ENCODE peak calls at places on chromosome X, in ten cellular contexts. J, Y, V, L, D, P, S, H, I and E are unnamed samples.

GRCh38 chrX:126552313-126553022 is at the start of gene DCAF12L1:
- DNase-seq in H (no peak), L (no peak), Y (peak), J (no peak), P (no peak), I (no peak), S (peak), D (no peak), V (peak), E (no peak)

GRCh38 chrX:1754077-1754476 is 139.2 kb downstream of the ASMT start:
- DNase-seq in S (no peak), H (peak), Y (no peak), I (no peak), L (no peak), V (no peak), D (no peak), J (no peak), P (no peak), E (no peak)

GRCh38 chrX:118254611-118255010 is 91.3 kb upstream of the WDR44 start:
- DNase-seq in Y (peak), I (peak), V (peak), L (no peak), P (peak), J (no peak), D (no peak), H (peak), S (peak), E (no peak)

GRCh38 chrX:39245024-39245423 is 443.8 kb downstream of the MID1IP1 start:
- DNase-seq in H (no peak), I (no peak), V (no peak), L (no peak), P (no peak), Y (no peak), S (no peak), D (no peak), J (no peak), E (no peak)

GRCh38 chrX:48540015-48540350 is 469 bp downstream of the TBC1D25 start:
- DNase-seq in S (peak), H (peak), Y (peak), V (peak), L (no peak), I (no peak), P (peak), D (no peak), J (no peak), E (no peak)

GRCh38 chrX:69232945-69233344 is 67.7 kb upstream of the PJA1 start:
- DNase-seq in S (no peak), V (no peak), I (no peak), Y (no peak), L (no peak), H (no peak), P (peak), D (no peak), J (no peak), E (no peak)

GRCh38 chrX:12950851-12951589 is 23.9 kb upstream of the TMSB4X start:
- DNase-seq in P (no peak), L (no peak), D (no peak), H (no peak), S (no peak), I (no peak), V (peak), Y (no peak), J (no peak), E (no peak)

GRCh38 chrX:22748093-22748999 is 251.4 kb upstream of the DDX53 start:
- DNase-seq in H (peak), J (no peak), S (peak), L (no peak), V (peak), P (peak), I (no peak), D (no peak), Y (peak), E (no peak)

GRCh38 chrX:72123471-72124185 is 8.1 kb downstream of the RTL5 start:
- DNase-seq in J (peak), I (no peak), H (peak), P (no peak), D (peak), L (no peak), V (peak), Y (peak), S (peak), E (no peak)

GRCh38 chrX:133544105-133544504 is 128.8 kb upstream of the GPC4 start:
- DNase-seq in I (peak), D (no peak), V (no peak), S (no peak), L (peak), Y (no peak), J (no peak), P (peak), H (peak), E (no peak)

GRCh38 chrX:150731795-150732194 is 38.6 kb downstream of the MTMR1 start:
- DNase-seq in I (no peak), L (peak), P (peak), V (no peak), H (peak), J (no peak), Y (no peak), S (no peak), D (no peak), E (no peak)

GRCh38 chrX:32894679-32895078 is 316.7 kb downstream of the DMD start:
- DNase-seq in L (no peak), Y (no peak), V (no peak), J (no peak), I (no peak), P (peak), S (no peak), D (no peak), H (no peak), E (no peak)

GRCh38 chrX:114800719-114801118 is 216.7 kb downstream of the IL13RA2 start:
- DNase-seq in Y (no peak), S (no peak), H (peak), V (no peak), D (no peak), P (peak), L (peak), J (no peak), I (no peak), E (no peak)

GRCh38 chrX:47560179-47560830 is 700 bp upstream of the ARAF start:
- DNase-seq in D (no peak), V (no peak), H (no peak), J (no peak), L (no peak), P (no peak), I (no peak), Y (no peak), S (peak), E (no peak)

GRCh38 chrX:23953908-23954269 is 46.1 kb downstream of the CXorf58 start:
- DNase-seq in S (no peak), H (no peak), J (no peak), D (no peak), V (no peak), P (no peak), L (no peak), I (no peak), Y (no peak), E (no peak)

GRCh38 chrX:69024287-69024686 is 141.0 kb downstream of the PJA1 start:
- DNase-seq in J (no peak), L (no peak), V (no peak), I (no peak), S (no peak), P (no peak), D (no peak), H (no peak), Y (no peak), E (no peak)

GRCh38 chrX:2712890-2713860 is 22.1 kb downstream of the CD99 start:
- DNase-seq in V (no peak), S (no peak), L (no peak), D (no peak), P (no peak), H (no peak), I (no peak), J (no peak), Y (no peak), E (no peak)

GRCh38 chrX:21398424-21398823 is 24.2 kb downstream of the CNKSR2 start:
- DNase-seq in H (no peak), P (no peak), L (no peak), I (no peak), D (no peak), S (no peak), J (no peak), V (no peak), Y (no peak), E (no peak)

GRCh38 chrX:110430293-110431076 is 71.8 kb downstream of the RTL9 start:
- DNase-seq in P (no peak), D (no peak), V (no peak), L (no peak), I (no peak), H (no peak), J (no peak), S (no peak), Y (no peak), E (no peak)

GRCh38 chrX:73127700-73128241 is 48.5 kb upstream of the PABPC1L2A start:
- DNase-seq in P (peak), S (no peak), I (no peak), V (peak), L (no peak), D (no peak), H (peak), Y (no peak), J (no peak), E (no peak)

GRCh38 chrX:149504226-149504914 is 736 bp downstream of the IDS start:
- DNase-seq in H (peak), Y (no peak), V (no peak), D (no peak), L (no peak), J (no peak), S (peak), I (no peak), P (no peak), E (no peak)

GRCh38 chrX:56314334-56314733 is 82.2 kb downstream of the KLF8 start:
- DNase-seq in S (no peak), J (no peak), Y (no peak), H (no peak), I (no peak), P (no peak), D (no peak), L (no peak), V (no peak), E (no peak)

GRCh38 chrX:97538745-97539144 is 655.0 kb downstream of the RPA4 start:
- DNase-seq in S (no peak), L (no peak), Y (no peak), V (no peak), H (no peak), I (no peak), D (no peak), J (no peak), P (no peak), E (no peak)

GRCh38 chrX:68940601-68941000 is 111.8 kb downstream of the EFNB1 start:
- DNase-seq in S (no peak), H (no peak), V (no peak), J (no peak), D (no peak), I (no peak), P (no peak), Y (no peak), L (no peak), E (no peak)

GRCh38 chrX:117973175-117974075 is 143.2 kb downstream of the KLHL13 start:
- DNase-seq in H (no peak), Y (no peak), I (no peak), V (peak), P (no peak), J (no peak), D (no peak), S (no peak), L (no peak), E (no peak)

DNA sequence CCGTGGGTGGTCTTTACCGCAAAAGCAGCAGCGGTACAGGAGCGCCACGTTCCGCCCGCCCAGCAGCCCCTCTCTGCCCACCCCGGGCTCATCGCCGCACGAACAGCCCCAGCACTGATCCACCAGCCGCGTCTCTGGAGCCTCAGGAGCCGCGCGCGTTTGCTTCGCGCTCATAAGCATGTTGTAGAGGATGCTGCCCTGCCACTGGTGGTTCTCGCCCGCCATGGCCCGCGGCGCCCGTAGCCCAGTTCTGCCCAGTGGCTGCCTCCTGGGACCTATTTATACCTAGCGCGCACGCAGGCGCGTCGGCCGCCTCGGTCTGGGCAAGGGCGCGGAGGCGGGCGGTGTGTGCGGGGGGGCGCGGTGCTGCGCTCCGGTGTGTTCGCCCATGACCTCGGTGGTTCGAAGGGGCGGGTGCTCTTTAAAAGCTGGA is at the start of gene NR0B1:
- DNase-seq in Y (no peak), L (no peak), V (peak), P (no peak), J (peak), I (no peak), H (peak), S (peak), D (no peak), E (no peak)
- H3K4me3 ChIP-seq in Y (no peak), L (peak), V (peak), P (peak), J (peak), I (no peak), H (peak), S (peak), D (peak), E (no peak)

GRCh38 chrX:102963955-102964354 is 26.9 kb downstream of the RAB40AL start:
- DNase-seq in Y (no peak), V (no peak), H (no peak), L (no peak), P (no peak), I (no peak), S (no peak), J (no peak), D (no peak), E (no peak)
- H3K4me3 ChIP-seq in Y (no peak), V (no peak), H (no peak), L (no peak), P (no peak), I (no peak), S (no peak), J (no peak), D (no peak), E (no peak)

GRCh38 chrX:45001038-45001437 is 128.1 kb downstream of the KDM6A start:
- DNase-seq in I (no peak), V (no peak), D (no peak), S (no peak), P (peak), L (no peak), Y (no peak), H (no peak), J (no peak), E (no peak)
- H3K4me3 ChIP-seq in I (no peak), V (no peak), D (no peak), S (no peak), P (no peak), L (no peak), Y (no peak), H (no peak), J (no peak), E (no peak)

DNA sequence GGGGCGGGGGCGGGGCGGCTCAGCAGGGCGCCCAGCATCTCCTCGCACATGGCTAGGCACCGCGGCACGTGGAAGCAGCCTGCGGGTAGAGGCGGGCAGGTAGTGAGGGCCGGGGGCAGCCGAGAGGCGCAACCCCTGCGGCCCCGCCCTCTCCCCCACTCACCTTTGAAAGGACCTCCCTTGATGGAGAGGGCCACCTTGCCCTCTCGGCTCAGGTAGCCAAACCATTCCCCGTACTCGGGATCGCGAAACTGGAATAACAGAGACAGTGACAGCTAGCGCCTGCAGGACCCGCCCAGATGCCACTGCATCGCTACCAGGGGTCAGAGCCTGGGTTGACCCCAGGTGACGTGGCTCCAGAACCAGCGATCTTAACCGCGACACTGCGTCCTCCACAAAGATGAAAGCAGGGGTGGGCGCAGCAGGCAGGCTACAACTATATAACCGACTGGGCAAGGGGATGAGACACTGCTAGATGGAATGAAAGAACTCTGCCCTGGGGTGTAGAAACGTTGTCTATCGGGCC is 552 bp upstream of the NAA10 start:
- DNase-seq in I (no peak), Y (no peak), D (no peak), J (no peak), P (no peak), S (no peak), H (no peak), V (no peak), L (no peak), E (no peak)
- H3K4me3 ChIP-seq in I (peak), Y (peak), D (peak), J (peak), P (peak), S (peak), H (peak), V (peak), L (peak), E (peak)

DNA sequence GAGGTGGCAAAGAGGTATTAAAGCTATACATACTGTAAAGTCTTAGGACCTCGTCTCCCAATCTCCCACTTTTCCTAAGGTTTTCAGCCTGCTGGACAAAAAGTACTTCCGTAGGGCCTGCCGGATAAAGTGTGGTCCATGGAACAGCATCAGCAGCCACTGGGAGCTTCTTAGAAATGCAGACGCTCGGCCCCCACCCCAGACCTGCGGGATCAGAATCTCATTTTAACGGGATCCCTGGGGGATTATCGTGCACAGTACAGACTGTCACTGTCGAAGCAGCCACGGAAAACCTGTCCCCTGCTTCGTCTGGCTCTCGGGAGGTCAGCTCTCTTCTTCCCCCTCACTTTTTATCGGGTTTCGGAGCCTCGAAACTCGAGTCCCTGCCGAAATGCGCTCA is 802 bp downstream of the ADGRG2 start:
- DNase-seq in P (no peak), I (no peak), L (no peak), V (no peak), S (no peak), Y (no peak), J (no peak), D (no peak), H (no peak), E (no peak)
- H3K4me3 ChIP-seq in P (no peak), I (no peak), L (peak), V (peak), S (no peak), Y (no peak), J (peak), D (peak), H (no peak), E (no peak)

GRCh38 chrX:101078716-101079115 is at the start of gene TMEM35A:
- DNase-seq in L (no peak), H (peak), J (no peak), V (peak), D (no peak), Y (peak), I (no peak), P (no peak), S (peak), E (no peak)
- H3K4me3 ChIP-seq in L (peak), H (peak), J (peak), V (peak), D (peak), Y (peak), I (no peak), P (no peak), S (peak), E (peak)

DNA sequence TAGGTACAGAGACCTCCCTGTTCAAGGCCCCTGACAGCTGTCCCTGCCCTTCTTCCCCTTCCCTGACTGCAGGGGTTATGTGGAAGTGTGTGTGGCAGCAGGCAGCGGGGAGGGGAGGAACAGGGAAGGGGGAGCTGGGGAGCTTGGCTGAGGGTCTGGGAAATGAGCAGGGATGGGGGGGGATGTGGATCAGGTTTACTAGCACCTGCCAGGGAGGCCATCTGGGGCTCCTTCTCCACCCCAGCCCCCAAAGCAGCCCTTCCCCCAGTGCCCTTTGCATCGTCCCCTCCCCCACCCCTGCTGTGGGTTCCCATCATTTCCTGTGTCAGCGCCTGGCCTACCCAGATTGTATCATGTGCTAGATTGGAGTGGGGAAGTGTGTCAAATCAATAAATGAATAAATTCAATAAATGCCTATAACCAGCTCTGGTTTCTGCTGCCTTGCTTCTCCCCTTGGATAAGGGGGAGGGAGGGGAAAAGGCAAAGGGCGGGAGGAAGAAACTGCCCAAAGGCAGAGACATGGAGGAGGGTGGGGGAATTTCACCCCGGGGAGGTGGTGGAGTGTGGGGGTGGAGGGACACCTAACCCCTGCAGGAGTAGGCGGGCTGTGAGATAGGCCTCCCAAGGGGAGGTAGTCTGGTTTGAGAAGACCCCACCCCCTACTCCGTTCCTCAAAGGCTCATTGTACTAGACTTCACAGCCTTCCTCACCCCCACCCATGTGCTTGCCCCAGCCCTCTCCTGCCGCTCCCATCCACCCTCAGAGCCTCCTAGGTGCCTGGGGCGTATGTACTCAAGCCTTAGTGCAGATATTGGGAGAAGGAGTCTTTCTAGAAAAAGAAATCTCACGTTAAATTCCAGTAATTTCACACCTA is 3.2 kb downstream of the CXorf65 start:
- DNase-seq in V (peak), D (no peak), J (peak), H (no peak), I (no peak), Y (no peak), L (no peak), S (peak), P (no peak), E (no peak)
- H3K4me3 ChIP-seq in V (no peak), D (no peak), J (no peak), H (no peak), I (no peak), Y (no peak), L (no peak), S (no peak), P (no peak), E (no peak)

GRCh38 chrX:153886915-153887314 is 942 bp upstream of the L1CAM start:
- DNase-seq in V (no peak), H (no peak), P (no peak), D (no peak), S (no peak), J (no peak), I (no peak), L (no peak), Y (no peak), E (no peak)

GRCh38 chrX:153884136-153885076 is 1.6 kb downstream of the L1CAM start:
- DNase-seq in J (no peak), L (no peak), D (no peak), Y (no peak), H (no peak), V (no peak), S (no peak), I (no peak), P (peak), E (no peak)

GRCh38 chrX:153885968-153886903 is at the start of gene L1CAM:
- DNase-seq in J (no peak), H (no peak), D (no peak), Y (no peak), S (no peak), V (peak), I (no peak), P (no peak), L (no peak), E (no peak)

GRCh38 chrX:153883163-153883843 is 2.7 kb downstream of the L1CAM start:
- DNase-seq in P (no peak), J (no peak), D (no peak), V (no peak), H (no peak), Y (no peak), S (no peak), I (no peak), L (no peak), E (no peak)

GRCh38 chrX:153885208-153885787 is 675 bp downstream of the L1CAM start:
- DNase-seq in H (no peak), S (no peak), Y (no peak), D (no peak), V (no peak), P (no peak), I (no peak), J (no peak), L (no peak), E (no peak)
- H3K4me3 ChIP-seq in H (no peak), S (no peak), Y (no peak), D (no peak), V (no peak), P (peak), I (peak), J (no peak), L (peak), E (no peak)